ENCODE peak calls at places on chromosomes 12 and 14, in seven cellular contexts. K, Z, T, V, Q, W and H are unnamed samples.

GRCh38 chr12:76040461-76040860 is 8.9 kb upstream of the PHLDA1 start:
- DNase-seq in K (no peak), Z (no peak), T (no peak), V (no peak), Q (no peak), W (no peak), H (no peak)

GRCh38 chr14:24348186-24348585 is 8.4 kb upstream of the RIPK3 start:
- DNase-seq in K (no peak), Z (no peak), T (no peak), V (no peak), Q (no peak), W (no peak), H (no peak)

GRCh38 chr14:59229653-59230406 is 41.4 kb downstream of the DAAM1 start:
- DNase-seq in K (no peak), Z (no peak), T (no peak), V (no peak), Q (no peak), W (no peak), H (no peak)

GRCh38 chr12:55831407-55831880 is 2.1 kb upstream of the DNAJC14 start:
- DNase-seq in K (no peak), Z (no peak), T (no peak), V (no peak), Q (no peak), W (no peak), H (peak; percentile 55)

GRCh38 chr12:31234053-31234835 is 91.7 kb downstream of the SINHCAF start:
- DNase-seq in K (no peak), Z (no peak), T (no peak), V (no peak), Q (no peak), W (no peak), H (no peak)

GRCh38 chr12:18165422-18165871 is 75.5 kb upstream of the RERGL start:
- DNase-seq in K (peak; percentile 20), Z (no peak), T (no peak), V (no peak), Q (peak; percentile 7), W (no peak), H (peak; percentile 57)

GRCh38 chr12:62948123-62948522 is 13.2 kb upstream of the PPM1H start:
- DNase-seq in K (no peak), Z (no peak), T (no peak), V (no peak), Q (no peak), W (no peak), H (no peak)

GRCh38 chr12:124679533-124680371 is 112.3 kb upstream of the NCOR2 start:
- DNase-seq in K (no peak), Z (no peak), T (no peak), V (no peak), Q (peak; percentile 93), W (no peak), H (peak; percentile 58)

GRCh38 chr14:30242742-30243141 is 315.1 kb upstream of the PRKD1 start:
- DNase-seq in K (no peak), Z (no peak), T (no peak), V (peak; percentile 5), Q (peak; percentile 61), W (no peak), H (no peak)

GRCh38 chr14:90521121-90521929 is 124.5 kb downstream of the CALM1 start:
- DNase-seq in K (no peak), Z (no peak), T (peak; percentile 24), V (no peak), Q (no peak), W (no peak), H (peak; percentile 5)

GRCh38 chr12:3247077-3247476 is 169.9 kb downstream of the TSPAN9 start:
- DNase-seq in K (no peak), Z (no peak), T (no peak), V (no peak), Q (no peak), W (no peak), H (no peak)

GRCh38 chr14:102223682-102224081 is 81.3 kb downstream of the MOK start:
- DNase-seq in K (no peak), Z (no peak), T (no peak), V (no peak), Q (no peak), W (no peak), H (no peak)

GRCh38 chr14:105601360-105602242 is 75.2 kb downstream of the TMEM121 start:
- DNase-seq in K (no peak), Z (no peak), T (no peak), V (no peak), Q (no peak), W (no peak), H (no peak)

GRCh38 chr12:53287741-53288216 is 7.6 kb upstream of the PFDN5 start:
- DNase-seq in K (peak; percentile 61), Z (peak; percentile 80), T (peak; percentile 77), V (peak; percentile 39), Q (peak; percentile 81), W (peak; percentile 81), H (peak; percentile 73)

GRCh38 chr12:72468505-72468904 is 196.3 kb downstream of the TRHDE start:
- DNase-seq in K (no peak), Z (no peak), T (no peak), V (no peak), Q (no peak), W (no peak), H (no peak)

GRCh38 chr12:62629413-62629812 is 162.8 kb downstream of the MON2 start:
- DNase-seq in K (no peak), Z (peak; percentile 56), T (peak; percentile 67), V (no peak), Q (no peak), W (no peak), H (no peak)

GRCh38 chr12:114688256-114688845 is 4.4 kb upstream of the TBX3 start:
- DNase-seq in K (no peak), Z (no peak), T (peak; percentile 47), V (no peak), Q (no peak), W (no peak), H (no peak)

GRCh38 chr14:71668942-71669341 is 263.3 kb upstream of the RGS6 start:
- DNase-seq in K (no peak), Z (no peak), T (no peak), V (no peak), Q (no peak), W (no peak), H (no peak)
- H2BK5ac ChIP-seq in K (no peak overlapping the region), Z (no peak overlapping the region), T (no peak overlapping the region), V (no peak overlapping the region), Q (no peak overlapping the region), W (no peak overlapping the region), H (no peak overlapping the region)

GRCh38 chr12:58364389-58365086 is 423.2 kb downstream of the ATP23 start:
- DNase-seq in K (peak; percentile 99), Z (peak; percentile 56), T (no peak), V (no peak), Q (peak; percentile 30), W (no peak), H (peak; percentile 97)
- H3K9ac ChIP-seq in K (peak overlapping the region; percentile 39), Z (no peak overlapping the region), T (no peak overlapping the region), V (no peak overlapping the region), Q (no peak overlapping the region), W (no peak overlapping the region), H (peak overlapping the region; percentile 66)

GRCh38 chr14:28061006-28061405 is 705.6 kb upstream of the FOXG1 start:
- DNase-seq in K (no peak), Z (peak; percentile 71), T (no peak), V (no peak), Q (peak; percentile 18), W (no peak), H (no peak)
- H2BK5ac ChIP-seq in K (no peak overlapping the region), Z (no peak overlapping the region), T (no peak overlapping the region), V (no peak overlapping the region), Q (no peak overlapping the region), W (no peak overlapping the region), H (no peak overlapping the region)

GRCh38 chr12:6091786-6092566 is 32.5 kb downstream of the VWF start:
- DNase-seq in K (no peak), Z (no peak), T (no peak), V (no peak), Q (no peak), W (no peak), H (no peak)

GRCh38 chr12:6095269-6095668 is 29.2 kb downstream of the VWF start:
- DNase-seq in K (no peak), Z (no peak), T (no peak), V (no peak), Q (no peak), W (no peak), H (no peak)

GRCh38 chr12:6090786-6091185 is 33.7 kb downstream of the VWF start:
- DNase-seq in K (peak; percentile 90), Z (no peak), T (no peak), V (no peak), Q (no peak), W (no peak), H (no peak)

GRCh38 chr12:6093764-6094163 is 30.7 kb downstream of the VWF start:
- DNase-seq in K (no peak), Z (no peak), T (no peak), V (no peak), Q (no peak), W (no peak), H (no peak)

DNA sequence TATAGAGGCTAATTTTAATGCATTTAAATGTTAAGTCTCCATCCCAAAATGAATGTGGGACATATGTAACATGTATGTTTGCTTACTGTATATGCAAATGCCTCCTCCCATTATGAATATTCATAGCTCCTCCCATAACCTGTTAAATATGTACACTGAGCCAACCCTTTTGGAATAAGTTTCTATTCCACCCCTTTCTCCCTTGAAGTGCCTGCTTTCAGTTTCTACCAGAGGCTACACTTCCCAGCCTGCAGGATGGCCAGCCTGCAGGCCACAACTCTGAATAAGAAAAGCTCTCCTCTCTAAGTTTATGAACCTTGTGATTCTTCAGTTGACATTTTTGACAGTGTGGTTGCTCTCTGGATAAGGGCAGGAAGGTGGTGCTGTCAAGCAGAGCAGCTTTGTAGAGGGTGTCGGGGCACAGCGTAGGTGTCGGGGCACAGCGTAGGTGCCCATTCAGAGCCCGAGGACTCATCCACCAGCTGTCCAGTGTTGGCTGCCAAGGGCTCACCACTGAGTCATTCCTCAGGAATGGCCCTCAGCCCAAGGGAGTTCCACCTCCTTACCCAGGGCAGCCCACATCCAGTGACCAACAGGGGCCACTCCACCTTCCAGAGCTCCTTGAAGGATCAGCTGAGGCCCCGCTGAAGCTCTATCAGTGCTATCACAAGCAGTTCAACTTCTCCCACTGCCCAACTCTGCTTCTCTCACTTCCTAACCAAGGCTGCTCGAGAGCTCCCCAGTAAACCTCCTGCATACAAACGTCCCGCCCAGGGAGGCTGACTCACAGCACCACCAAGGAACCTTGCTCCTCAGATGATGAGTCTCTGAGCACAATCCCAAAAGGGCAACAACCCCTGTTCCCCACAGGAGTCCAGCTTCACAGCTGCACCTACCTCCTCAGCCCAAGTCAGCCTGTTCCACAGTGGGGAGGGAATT is 31.4 kb downstream of the VWF start:
- DNase-seq in K (peak; percentile 92), Z (peak; percentile 75), T (no peak), V (no peak), Q (peak; percentile 94), W (no peak), H (peak; percentile 90)
- H3K9ac ChIP-seq in K (no peak overlapping the region), Z (no peak overlapping the region), T (no peak overlapping the region), V (no peak overlapping the region), Q (no peak overlapping the region), W (no peak overlapping the region), H (no peak overlapping the region)

GRCh38 chr14:93982684-93983007 is 6.3 kb upstream of the ASB2 start:
- DNase-seq in K (no peak), Z (no peak), T (no peak), V (no peak), Q (no peak), W (no peak), H (no peak)
- H2BK5ac ChIP-seq in K (peak overlapping the region; percentile 12), Z (no peak overlapping the region), T (no peak overlapping the region), V (peak overlapping the region; percentile 54), Q (no peak overlapping the region), W (no peak overlapping the region), H (no peak overlapping the region)

GRCh38 chr12:69024413-69024812 is 91.4 kb upstream of the CPM start:
- DNase-seq in K (no peak), Z (no peak), T (no peak), V (no peak), Q (peak; percentile 93), W (no peak), H (no peak)
- H3K9ac ChIP-seq in K (no peak overlapping the region), Z (no peak overlapping the region), T (no peak overlapping the region), V (no peak overlapping the region), Q (no peak overlapping the region), W (no peak overlapping the region), H (peak overlapping the region; percentile 65)